ENCODE peak calls at places on chromosome 14, in five cellular contexts. A, F, T, B and X are unnamed samples. For H3K4me1, the result is how much of the 10 kb centered on the place peaks cover.

GRCh38 chr14:65062096-65063075 is 39.9 kb downstream of the MAX start:
- DNase-seq in B (no peak), T (no peak), F (no peak), A (no peak), X (no peak)

GRCh38 chr14:90368946-90369721 is 27.7 kb upstream of the CALM1 start:
- DNase-seq in A (no peak), T (no peak), F (peak), B (no peak), X (no peak)

GRCh38 chr14:82094819-82095218 is 561.2 kb upstream of the SEL1L start:
- DNase-seq in T (no peak), F (no peak), B (no peak), A (no peak), X (no peak)

GRCh38 chr14:52314521-52315354 is 626 bp downstream of the PTGER2 start:
- DNase-seq in T (peak), F (no peak), A (peak), B (no peak), X (no peak)

GRCh38 chr14:104186575-104186974 is 48.2 kb downstream of the KIF26A start:
- DNase-seq in A (no peak), T (no peak), B (no peak), F (no peak), X (no peak)

GRCh38 chr14:24366664-24367505 is 1.1 kb upstream of the NFATC4 start:
- DNase-seq in A (peak), T (peak), B (peak), F (peak), X (peak)

GRCh38 chr14:36300337-36300736 is 20.1 kb downstream of the MBIP start:
- DNase-seq in T (no peak), A (no peak), B (no peak), F (no peak), X (no peak)

GRCh38 chr14:68199465-68200145 is 380.0 kb downstream of the RAD51B start:
- DNase-seq in F (no peak), A (peak), T (peak), B (no peak), X (no peak)

GRCh38 chr14:101519090-101519489 is 42.2 kb upstream of the DIO3 start:
- DNase-seq in F (no peak), B (no peak), T (no peak), A (no peak), X (peak)

GRCh38 chr14:83467811-83468210 is 1934.2 kb upstream of the SEL1L start:
- DNase-seq in A (no peak), F (no peak), B (no peak), T (no peak), X (no peak)

GRCh38 chr14:21097616-21098133 is 780 bp downstream of the ZNF219 start:
- DNase-seq in T (no peak), B (no peak), A (no peak), F (no peak), X (no peak)
- H3K4me3 ChIP-seq in T (peak), B (peak), A (peak), F (no peak), X (peak)

GRCh38 chr14:22502551-22502950 is 86.5 kb downstream of the DAD1 start:
- DNase-seq in T (no peak), F (no peak), A (no peak), B (no peak), X (no peak)

GRCh38 chr14:22508150-22508457 is 80.9 kb downstream of the DAD1 start:
- DNase-seq in A (no peak), B (no peak), F (no peak), T (no peak), X (no peak)

GRCh38 chr14:22506778-22507351 is 82.2 kb downstream of the DAD1 start:
- DNase-seq in B (no peak), T (no peak), A (no peak), F (no peak), X (no peak)

GRCh38 chr14:22505751-22506710 is 83.0 kb downstream of the DAD1 start:
- DNase-seq in B (no peak), F (no peak), T (no peak), A (no peak), X (no peak)

DNA sequence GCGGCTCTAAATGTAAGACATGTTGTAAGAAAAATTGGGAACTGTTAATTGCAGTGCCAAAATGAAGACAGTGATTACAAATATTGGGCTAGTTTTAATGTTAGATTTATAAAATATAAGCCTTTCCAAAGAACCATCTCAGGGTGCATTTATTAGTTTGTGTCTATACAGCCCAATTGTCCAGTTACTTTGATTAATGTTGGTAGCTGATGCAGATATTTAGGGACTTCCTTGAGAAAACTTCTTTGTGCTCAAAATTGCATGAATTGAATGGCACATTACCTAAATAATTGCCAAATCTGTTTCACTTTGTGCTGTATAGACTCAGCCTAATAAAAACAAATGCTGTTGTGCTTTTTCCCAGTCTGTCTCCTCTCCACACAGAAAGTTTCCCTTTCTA is 83.7 kb downstream of the DAD1 start:
- DNase-seq in A (no peak), F (no peak), B (no peak), T (no peak), X (no peak)
- H3K4me1 ChIP-seq in A (half or more), F (under half), B (under half), T (under half), X (under half)

GRCh38 chr14:63543826-63544320 is 696 bp upstream of the PPP2R5E start:
- DNase-seq in B (no peak), A (no peak), F (no peak), T (no peak), X (no peak)
- H3K4me3 ChIP-seq in B (peak), A (peak), F (peak), T (peak), X (peak)

GRCh38 chr14:76954371-76954770 is 74.1 kb downstream of the IRF2BPL start:
- DNase-seq in A (no peak), F (no peak), T (no peak), B (no peak), X (no peak)
- H3K4me1 ChIP-seq in A (half or more), F (half or more), T (half or more), B (under half), X (half or more)

GRCh38 chr14:85316701-85317100 is 213.2 kb upstream of the FLRT2 start:
- DNase-seq in F (no peak), A (no peak), B (no peak), T (no peak), X (no peak)
- H3K4me3 ChIP-seq in F (no peak), A (no peak), B (no peak), T (no peak), X (no peak)

DNA sequence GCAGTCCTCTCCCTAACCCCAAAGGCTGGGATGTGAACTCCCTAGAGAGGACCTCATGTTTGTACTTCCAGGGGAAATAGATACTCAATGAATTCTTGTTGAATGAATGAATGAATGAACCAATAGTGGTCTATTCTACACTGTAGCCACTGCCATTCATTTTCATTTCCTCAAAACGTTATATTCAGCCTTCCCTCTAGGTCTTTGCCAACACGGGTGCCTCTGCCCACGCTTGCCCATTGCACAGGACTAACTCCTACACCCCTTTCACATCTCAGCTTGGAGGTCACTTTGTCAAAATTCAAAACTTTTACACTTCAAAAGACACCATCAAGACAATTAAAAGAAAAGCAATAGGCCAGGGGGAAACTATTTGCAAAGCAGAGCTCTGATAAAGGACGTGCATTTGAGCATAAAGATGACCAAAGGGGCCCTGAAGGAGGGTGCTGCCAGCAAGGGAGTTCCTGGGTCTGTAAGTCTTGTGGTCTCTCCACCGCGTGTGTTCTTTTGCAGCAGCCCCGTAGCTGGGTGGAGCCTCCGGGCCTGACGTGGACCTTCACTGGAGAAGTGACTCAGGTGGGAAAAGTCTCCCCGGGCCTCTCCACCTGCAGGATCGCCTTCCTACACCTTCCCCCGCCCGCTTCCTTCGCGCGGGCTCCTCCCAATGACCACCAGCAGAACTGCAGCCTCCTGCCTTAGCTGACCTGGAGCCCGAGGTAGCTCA is 31.5 kb downstream of the TMEM63C start:
- DNase-seq in B (no peak), T (peak), F (peak), A (no peak), X (no peak)
- H3K4me1 ChIP-seq in B (under half), T (under half), F (under half), A (under half), X (under half)

DNA sequence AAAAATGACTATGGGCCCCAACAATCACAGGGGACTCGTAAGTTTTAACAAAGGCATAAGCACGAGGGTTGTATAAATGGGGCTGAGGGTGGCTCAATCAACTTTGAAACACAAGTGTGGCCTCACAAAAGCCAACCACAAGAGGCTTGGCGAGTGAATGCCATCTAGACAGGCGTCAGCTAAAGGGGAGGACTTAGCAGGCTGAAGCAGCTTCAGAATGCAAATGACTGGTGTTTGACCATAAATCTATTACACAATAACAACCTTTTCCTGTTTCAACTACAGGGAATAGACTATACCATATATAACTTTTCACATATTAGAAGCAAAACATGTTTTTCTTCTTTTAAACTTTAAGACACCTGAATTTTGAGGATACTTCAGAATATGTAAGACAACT is 777.9 kb downstream of the FSCB start:
- DNase-seq in B (no peak), T (no peak), F (no peak), A (no peak), X (no peak)
- H3K4me3 ChIP-seq in B (no peak), T (no peak), F (no peak), A (no peak), X (no peak)

GRCh38 chr14:73418227-73418626 is 40.1 kb downstream of the NUMB start:
- DNase-seq in B (no peak), T (no peak), F (no peak), A (no peak), X (no peak)
- H3K4me1 ChIP-seq in B (under half), T (under half), F (under half), A (under half), X (under half)

DNA sequence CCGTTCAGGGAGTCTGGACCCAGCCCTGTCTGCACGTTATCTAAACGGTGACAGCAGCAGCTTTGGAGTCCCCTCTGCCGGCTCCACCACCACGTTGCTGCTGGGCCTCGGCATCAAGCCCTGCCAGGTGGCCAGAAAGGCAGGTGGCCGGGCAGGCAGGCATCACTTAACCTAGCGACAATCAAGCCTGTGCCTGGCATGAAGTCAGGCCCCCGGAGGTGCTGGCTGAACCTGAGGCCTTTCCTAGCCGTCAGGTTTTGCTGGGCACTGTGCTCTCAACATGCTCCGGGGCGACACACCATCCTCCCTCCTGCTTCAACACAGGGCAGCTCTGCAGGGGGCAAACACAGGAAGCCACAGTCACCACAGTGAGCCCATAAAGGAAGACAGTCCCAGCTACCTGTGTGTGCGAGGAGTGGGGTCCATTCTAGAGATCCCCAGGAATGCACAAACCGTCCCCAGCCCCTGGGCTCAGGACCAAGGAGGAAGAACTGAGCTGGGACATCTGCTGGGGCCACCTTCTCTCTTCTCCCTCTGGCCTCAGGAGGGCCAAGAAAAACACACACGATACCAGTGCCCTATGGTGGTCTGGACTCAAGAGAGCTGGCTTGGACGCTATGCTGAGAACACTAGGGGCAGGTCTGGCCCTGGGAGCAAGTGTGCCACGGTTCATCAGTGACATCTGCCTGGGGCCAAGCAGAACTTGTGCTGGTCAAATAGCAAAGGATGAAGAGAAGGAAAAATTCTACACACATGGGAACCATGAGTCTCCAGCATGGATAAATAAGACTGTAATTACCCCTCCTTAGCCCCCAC is 44.7 kb downstream of the CCDC88C start:
- DNase-seq in F (no peak), A (no peak), T (peak), B (no peak), X (no peak)
- H3K4me3 ChIP-seq in F (no peak), A (no peak), T (no peak), B (no peak), X (no peak)

GRCh38 chr14:95134304-95134933 is 22.9 kb downstream of the DICER1 start:
- DNase-seq in F (no peak), A (no peak), T (no peak), B (no peak), X (no peak)
- H3K4me1 ChIP-seq in F (under half), A (half or more), T (under half), B (under half), X (under half)